ENCODE peak calls at places on chromosome 9, in ten cellular contexts. U is stomach, E is HL-60, F is left lung, A is SJSA1, Q is thoracic aorta, M is dorsolateral prefrontal cortex, G is fibroblast of lung, B is A549, O is suprapubic skin. C is an unnamed sample.

GRCh38 chr9:9556865-9557803 is 1055.7 kb downstream of the PTPRD start:
- DNase-seq in U (no peak), E (no peak), F (no peak), A (no peak), Q (no peak), M (no peak), G (no peak), B (no peak), O (no peak), C (no peak)

GRCh38 chr9:110308504-110309109 is 29.1 kb downstream of the TXNDC8 start:
- DNase-seq in U (no peak), E (no peak), F (no peak), A (no peak), Q (no peak), M (no peak), G (no peak), B (no peak), O (no peak), C (no peak)

GRCh38 chr9:126885089-126885753 is 24.8 kb downstream of the ZBTB34 start:
- DNase-seq in U (no peak), E (peak), F (no peak), A (no peak), Q (no peak), M (no peak), G (no peak), B (no peak), O (no peak), C (no peak)

GRCh38 chr9:127179633-127180401 is 57.4 kb upstream of the ANGPTL2 start:
- DNase-seq in U (peak), E (no peak), F (peak), A (no peak), Q (no peak), M (no peak), G (no peak), B (no peak), O (peak), C (no peak)

GRCh38 chr9:108894225-108894997 is 32.3 kb downstream of the ACTL7A start:
- DNase-seq in U (no peak), E (no peak), F (no peak), A (no peak), Q (no peak), M (no peak), G (no peak), B (no peak), O (no peak), C (no peak)

GRCh38 chr9:6959275-6960000 is 201.7 kb downstream of the KDM4C start:
- DNase-seq in U (no peak), E (no peak), F (no peak), A (no peak), Q (no peak), M (no peak), G (no peak), B (no peak), O (no peak), C (no peak)

GRCh38 chr9:83649080-83649479 is 26.1 kb downstream of the IDNK start:
- DNase-seq in U (peak), E (peak), F (peak), A (peak), Q (no peak), M (peak), G (peak), B (peak), O (no peak), C (peak)

GRCh38 chr9:88477300-88477751 is 57.7 kb upstream of the NXNL2 start:
- DNase-seq in U (no peak), E (no peak), F (no peak), A (peak), Q (no peak), M (no peak), G (peak), B (no peak), O (no peak), C (no peak)

GRCh38 chr9:93636667-93637066 is 60.3 kb downstream of the PHF2 start:
- DNase-seq in U (no peak), E (no peak), F (no peak), A (no peak), Q (no peak), M (no peak), G (no peak), B (no peak), O (no peak), C (no peak)

GRCh38 chr9:3477236-3477834 is 48.5 kb downstream of the RFX3 start:
- DNase-seq in U (no peak), E (no peak), F (no peak), A (no peak), Q (no peak), M (no peak), G (no peak), B (no peak), O (no peak), C (no peak)

GRCh38 chr9:131593936-131594665 is 48.8 kb downstream of the PRRT1B start:
- DNase-seq in U (no peak), E (no peak), F (no peak), A (no peak), Q (no peak), M (no peak), G (no peak), B (no peak), O (no peak), C (peak)

GRCh38 chr9:136228107-136228875 is 17.3 kb downstream of the QSOX2 start:
- DNase-seq in U (no peak), E (no peak), F (no peak), A (peak), Q (no peak), M (no peak), G (peak), B (peak), O (no peak), C (no peak)

GRCh38 chr9:7756088-7756487 is 43.5 kb downstream of the DMAC1 start:
- DNase-seq in U (no peak), E (no peak), F (no peak), A (no peak), Q (no peak), M (no peak), G (no peak), B (no peak), O (no peak), C (no peak)

GRCh38 chr9:114551750-114552685 is 35.6 kb upstream of the ATP6V1G1 start:
- DNase-seq in U (no peak), E (no peak), F (peak), A (peak), Q (peak), M (no peak), G (peak), B (peak), O (no peak), C (no peak)

GRCh38 chr9:132006657-132007370 is 72.9 kb downstream of the MED27 start:
- DNase-seq in U (no peak), E (no peak), F (no peak), A (no peak), Q (no peak), M (no peak), G (peak), B (no peak), O (no peak), C (no peak)

GRCh38 chr9:136576269-136576626 is 30.4 kb upstream of the NOTCH1 start:
- DNase-seq in U (peak), E (no peak), F (no peak), A (peak), Q (no peak), M (no peak), G (peak), B (peak), O (no peak), C (no peak)

GRCh38 chr9:22147818-22148573 is 138.9 kb upstream of the CDKN2B start:
- DNase-seq in U (no peak), E (no peak), F (no peak), A (peak), Q (no peak), M (no peak), G (peak), B (peak), O (no peak), C (no peak)

GRCh38 chr9:4842213-4842612 is 49.5 kb downstream of the RCL1 start:
- DNase-seq in U (no peak), E (no peak), F (no peak), A (no peak), Q (no peak), M (no peak), G (no peak), B (no peak), O (no peak), C (no peak)

GRCh38 chr9:133331641-133332380 is 4.2 kb downstream of the SURF6 start:
- DNase-seq in U (no peak), E (no peak), F (no peak), A (no peak), Q (no peak), M (no peak), G (no peak), B (no peak), O (no peak), C (no peak)

GRCh38 chr9:20384642-20385041 is 237.7 kb downstream of the MLLT3 start:
- DNase-seq in U (no peak), E (no peak), F (no peak), A (no peak), Q (no peak), M (no peak), G (peak), B (no peak), O (no peak), C (no peak)

GRCh38 chr9:22817181-22817580 is 370.6 kb downstream of the DMRTA1 start:
- DNase-seq in U (no peak), E (no peak), F (no peak), A (peak), Q (no peak), M (no peak), G (peak), B (no peak), O (no peak), C (no peak)

GRCh38 chr9:114606597-114607207 is 4.4 kb upstream of the TMEM268 start:
- DNase-seq in U (peak), E (no peak), F (no peak), A (no peak), Q (no peak), M (no peak), G (peak), B (no peak), O (no peak), C (no peak)

GRCh38 chr9:110303136-110303535 is 34.5 kb downstream of the TXNDC8 start:
- DNase-seq in U (no peak), E (peak), F (no peak), A (no peak), Q (no peak), M (no peak), G (no peak), B (no peak), O (no peak), C (no peak)

GRCh38 chr9:134629586-134630392 is 11.8 kb upstream of the COL5A1 start:
- DNase-seq in U (no peak), E (no peak), F (peak), A (no peak), Q (no peak), M (no peak), G (no peak), B (no peak), O (peak), C (no peak)

GRCh38 chr9:126956929-126957686 is 42.5 kb downstream of the RALGPS1 start:
- DNase-seq in U (no peak), E (no peak), F (peak), A (no peak), Q (no peak), M (no peak), G (peak), B (peak), O (no peak), C (no peak)

GRCh38 chr9:130331573-130331972 is 66.0 kb downstream of the HMCN2 start:
- DNase-seq in U (peak), E (no peak), F (no peak), A (no peak), Q (no peak), M (no peak), G (peak), B (peak), O (no peak), C (no peak)

GRCh38 chr9:106771618-106772017 is 91.3 kb upstream of the ZNF462 start:
- DNase-seq in U (no peak), E (no peak), F (no peak), A (no peak), Q (no peak), M (no peak), G (no peak), B (no peak), O (no peak), C (no peak)

GRCh38 chr9:97510797-97511761 is 9.6 kb downstream of the TMOD1 start:
- DNase-seq in U (no peak), E (no peak), F (no peak), A (peak), Q (no peak), M (no peak), G (peak), B (peak), O (no peak), C (no peak)

GRCh38 chr9:106286249-106286648 is 576.7 kb upstream of the ZNF462 start:
- DNase-seq in U (no peak), E (no peak), F (no peak), A (peak), Q (no peak), M (peak), G (peak), B (peak), O (no peak), C (no peak)

GRCh38 chr9:108130896-108131295 is 641.3 kb upstream of the KLF4 start:
- DNase-seq in U (peak), E (no peak), F (no peak), A (no peak), Q (no peak), M (no peak), G (no peak), B (no peak), O (no peak), C (no peak)

GRCh38 chr9:120925535-120926396 is 830 bp downstream of the TRAF1 start:
- DNase-seq in U (no peak), E (no peak), F (peak), A (peak), Q (peak), M (no peak), G (peak), B (peak), O (no peak), C (no peak)

GRCh38 chr9:136567651-136568287 is 21.9 kb upstream of the NOTCH1 start:
- DNase-seq in U (peak), E (no peak), F (peak), A (peak), Q (peak), M (no peak), G (peak), B (peak), O (no peak), C (no peak)

GRCh38 chr9:109452761-109453160 is 45.3 kb downstream of the PTPN3 start:
- DNase-seq in U (no peak), E (no peak), F (no peak), A (peak), Q (no peak), M (no peak), G (peak), B (peak), O (peak), C (no peak)

GRCh38 chr9:100498592-100498991 is 25.6 kb downstream of the TMEFF1 start:
- DNase-seq in U (no peak), E (no peak), F (no peak), A (no peak), Q (no peak), M (no peak), G (peak), B (peak), O (no peak), C (no peak)

GRCh38 chr9:121269030-121269887 is 1.3 kb downstream of the GSN start:
- DNase-seq in U (peak), E (no peak), F (no peak), A (peak), Q (no peak), M (no peak), G (peak), B (no peak), O (no peak), C (no peak)

GRCh38 chr9:110040788-110041187 is 167.2 kb downstream of the C9orf152 start:
- DNase-seq in U (no peak), E (no peak), F (no peak), A (peak), Q (no peak), M (no peak), G (peak), B (no peak), O (no peak), C (no peak)

GRCh38 chr9:77839459-77840140 is 191.5 kb upstream of the GNA14 start:
- DNase-seq in U (no peak), E (no peak), F (no peak), A (no peak), Q (no peak), M (no peak), G (peak), B (peak), O (no peak), C (no peak)

GRCh38 chr9:79764377-79764776 is 192.6 kb downstream of the TLE4 start:
- DNase-seq in U (no peak), E (no peak), F (no peak), A (peak), Q (no peak), M (no peak), G (peak), B (peak), O (no peak), C (no peak)

GRCh38 chr9:70579686-70580085 is 165.2 kb upstream of the KLF9 start:
- DNase-seq in U (no peak), E (no peak), F (no peak), A (no peak), Q (no peak), M (no peak), G (no peak), B (no peak), O (no peak), C (no peak)

GRCh38 chr9:116074658-116075057 is 78.9 kb upstream of the PAPPA start:
- DNase-seq in U (no peak), E (no peak), F (no peak), A (no peak), Q (no peak), M (no peak), G (peak), B (no peak), O (no peak), C (no peak)
- H3K27ac ChIP-seq in U (no peak), E (no peak), F (no peak), A (no peak), Q (no peak), M (no peak), G (peak), B (peak), O (peak), C (no peak)

GRCh38 chr9:124725068-124725452 is 46.1 kb downstream of the NR6A1 start:
- DNase-seq in U (no peak), E (no peak), F (no peak), A (no peak), Q (no peak), M (no peak), G (no peak), B (no peak), O (no peak), C (no peak)
- H3K27ac ChIP-seq in U (no peak), E (no peak), F (no peak), A (no peak), Q (no peak), M (no peak), G (no peak), B (no peak), O (no peak), C (no peak)

DNA sequence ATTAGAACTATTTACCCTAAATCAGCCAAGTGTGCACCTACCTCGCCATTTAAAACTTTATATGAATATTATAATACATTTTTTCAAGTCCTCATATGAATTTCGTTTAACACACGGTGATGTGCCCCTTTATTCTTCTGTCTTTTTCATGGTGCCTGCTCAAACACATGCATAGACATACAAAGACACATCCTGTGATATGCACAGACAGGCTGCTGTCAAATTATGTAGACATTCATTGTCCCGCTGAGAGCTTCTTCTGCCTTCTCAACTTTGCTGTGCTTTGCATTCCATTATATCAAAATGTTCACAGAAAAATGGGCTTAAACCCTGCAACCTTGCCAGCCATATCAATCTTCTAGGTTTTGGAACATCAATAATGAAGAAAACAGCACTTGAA is 193.8 kb downstream of the NTRK2 start:
- DNase-seq in U (no peak), E (no peak), F (no peak), A (no peak), Q (no peak), M (no peak), G (no peak), B (no peak), O (no peak), C (no peak)
- H3K27ac ChIP-seq in U (no peak), E (no peak), F (no peak), A (no peak), Q (no peak), M (no peak), G (no peak), B (no peak), O (no peak), C (no peak)

GRCh38 chr9:11794984-11795383 is 898.2 kb upstream of the TYRP1 start:
- DNase-seq in U (no peak), E (no peak), F (no peak), A (no peak), Q (no peak), M (no peak), G (no peak), B (no peak), O (no peak), C (no peak)
- H3K27ac ChIP-seq in U (no peak), E (no peak), F (no peak), A (no peak), Q (no peak), M (no peak), G (no peak), B (no peak), O (no peak), C (no peak)

DNA sequence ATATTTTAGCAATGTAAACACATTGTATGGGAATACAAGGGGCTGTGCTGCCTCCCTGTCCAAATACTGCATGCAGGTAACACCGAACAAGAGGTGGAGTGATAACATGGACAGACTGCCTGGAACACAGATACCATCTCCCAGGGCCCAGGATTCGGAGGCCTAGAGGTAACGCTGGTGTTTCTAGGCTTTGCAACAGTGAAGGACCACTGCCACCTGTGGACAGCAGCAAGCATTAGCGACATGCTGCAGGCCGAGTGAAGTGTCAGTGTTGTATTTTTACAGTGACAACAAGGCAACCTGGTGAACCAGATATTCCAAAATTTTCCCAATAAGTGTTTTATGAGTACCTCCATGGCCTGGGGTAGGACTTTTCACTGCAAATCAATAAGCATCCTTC is 379.2 kb downstream of the DMRT2 start:
- DNase-seq in U (no peak), E (no peak), F (no peak), A (no peak), Q (no peak), M (no peak), G (no peak), B (peak), O (no peak), C (no peak)
- H3K27ac ChIP-seq in U (no peak), E (no peak), F (no peak), A (no peak), Q (no peak), M (no peak), G (no peak), B (no peak), O (no peak), C (no peak)

GRCh38 chr9:18594837-18595236 is 120.9 kb downstream of the ADAMTSL1 start:
- DNase-seq in U (no peak), E (no peak), F (no peak), A (no peak), Q (no peak), M (no peak), G (no peak), B (no peak), O (no peak), C (no peak)
- H3K27ac ChIP-seq in U (no peak), E (no peak), F (no peak), A (no peak), Q (no peak), M (no peak), G (no peak), B (no peak), O (no peak), C (no peak)

GRCh38 chr9:18720691-18721090 is 246.7 kb downstream of the ADAMTSL1 start:
- DNase-seq in U (no peak), E (no peak), F (no peak), A (no peak), Q (no peak), M (no peak), G (peak), B (no peak), O (no peak), C (no peak)

GRCh38 chr9:18723366-18723765 is 249.4 kb downstream of the ADAMTSL1 start:
- DNase-seq in U (no peak), E (no peak), F (no peak), A (no peak), Q (no peak), M (no peak), G (no peak), B (no peak), O (no peak), C (no peak)

GRCh38 chr9:18722882-18723281 is 248.9 kb downstream of the ADAMTSL1 start:
- DNase-seq in U (no peak), E (no peak), F (no peak), A (no peak), Q (no peak), M (no peak), G (no peak), B (no peak), O (no peak), C (no peak)

GRCh38 chr9:18718393-18718792 is 244.4 kb downstream of the ADAMTSL1 start:
- DNase-seq in U (no peak), E (no peak), F (no peak), A (no peak), Q (no peak), M (no peak), G (no peak), B (no peak), O (no peak), C (no peak)

GRCh38 chr9:18721267-18722079 is 247.5 kb downstream of the ADAMTSL1 start:
- DNase-seq in U (no peak), E (no peak), F (peak), A (no peak), Q (no peak), M (no peak), G (no peak), B (no peak), O (no peak), C (no peak)
- H3K27ac ChIP-seq in U (no peak), E (no peak), F (no peak), A (no peak), Q (no peak), M (no peak), G (no peak), B (no peak), O (no peak), C (no peak)

GRCh38 chr9:91896513-91897121 is 53.4 kb downstream of the ROR2 start:
- DNase-seq in U (peak), E (no peak), F (no peak), A (no peak), Q (no peak), M (no peak), G (peak), B (no peak), O (no peak), C (no peak)
- H3K27ac ChIP-seq in U (peak), E (no peak), F (no peak), A (no peak), Q (no peak), M (no peak), G (no peak), B (no peak), O (no peak), C (no peak)

C was measured in caudate nucleus.